ENCODE peak calls at places on chromosomes 7 and 10, in four cellular contexts. B is A549, H is fibroblast of lung, O is hepatocyte. R is an unnamed sample.

GRCh38 chr7:114787556-114787955 is 134.3 kb upstream of the MDFIC start:
- DNase-seq in O (no peak), H (peak), B (no peak), R (no peak)

GRCh38 chr7:139825666-139826290 is 3.3 kb upstream of the TBXAS1 start:
- DNase-seq in H (peak), O (peak), B (no peak), R (no peak)

GRCh38 chr10:95217476-95217875 is 23.4 kb downstream of the ACSM6 start:
- DNase-seq in H (peak), B (no peak), O (no peak), R (no peak)

GRCh38 chr10:121324678-121325213 is 273.5 kb downstream of the FGFR2 start:
- DNase-seq in H (no peak), O (peak), B (peak), R (no peak)

GRCh38 chr10:89563861-89564478 is 28.6 kb upstream of the SLC16A12 start:
- DNase-seq in B (peak), O (peak), H (peak), R (peak)

GRCh38 chr7:150406311-150406564 is 27.1 kb downstream of the ZNF775 start:
- DNase-seq in H (no peak), B (no peak), O (no peak), R (no peak)

GRCh38 chr7:25216837-25217236 is 11.4 kb downstream of the NPVF start:
- DNase-seq in O (peak), B (peak), H (peak), R (no peak)

GRCh38 chr7:79933144-79933543 is 201.5 kb upstream of the GNAI1 start:
- DNase-seq in O (no peak), H (peak), B (no peak), R (no peak)

GRCh38 chr7:128885370-128886187 is 22.9 kb downstream of the ATP6V1F start:
- DNase-seq in B (no peak), O (no peak), H (no peak), R (no peak)

GRCh38 chr7:40799493-40800406 is 664.9 kb downstream of the SUGCT start:
- DNase-seq in H (no peak), B (no peak), O (no peak), R (no peak)

GRCh38 chr10:17464545-17464944 is 10.2 kb upstream of the ST8SIA6 start:
- DNase-seq in B (no peak), O (no peak), H (no peak), R (no peak)

GRCh38 chr7:3095046-3095445 is 51.4 kb upstream of the CARD11 start:
- DNase-seq in O (no peak), B (no peak), H (no peak), R (no peak)

GRCh38 chr10:63227207-63227895 is 94.2 kb downstream of the NRBF2 start:
- DNase-seq in O (no peak), H (peak), B (no peak), R (no peak)

GRCh38 chr10:100831742-100832141 is 81.0 kb upstream of the SLF2 start:
- DNase-seq in B (no peak), H (no peak), O (no peak), R (no peak)

GRCh38 chr7:36391436-36392198 is 2.0 kb downstream of the ANLN start:
- DNase-seq in H (no peak), O (no peak), B (peak), R (no peak)

GRCh38 chr7:139023076-139023475 is 12.8 kb downstream of the ZC3HAV1L start:
- DNase-seq in B (no peak), O (no peak), H (peak), R (no peak)

GRCh38 chr7:47506716-47507354 is 75.1 kb downstream of the TNS3 start:
- DNase-seq in O (no peak), H (peak), B (no peak), R (no peak)

DNA sequence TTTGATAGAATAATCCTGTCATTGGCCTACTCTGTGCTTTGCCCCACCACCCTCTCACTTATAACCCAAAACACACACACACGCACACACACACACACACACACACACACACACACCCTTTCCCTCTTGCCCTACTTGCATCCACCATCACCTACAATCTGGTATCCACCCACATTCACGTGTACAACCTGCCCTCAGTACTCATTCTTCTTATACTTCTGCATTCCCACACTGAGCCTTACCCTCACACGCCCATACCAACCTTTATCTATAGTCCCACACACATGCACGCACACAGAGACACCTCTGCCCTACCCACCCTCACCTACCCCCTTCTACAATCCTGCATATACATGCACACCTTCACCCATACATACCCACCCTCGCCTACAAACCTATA is 10.8 kb upstream of the SRI start:
- DNase-seq in H (no peak), B (no peak), O (no peak), R (no peak)
- H3K4me3 ChIP-seq in H (no peak), B (no peak), O (no peak), R (no peak)

GRCh38 chr10:50347394-50347802 is 96.1 kb upstream of the ASAH2 start:
- DNase-seq in H (no peak), O (no peak), B (no peak), R (no peak)
- H3K4me3 ChIP-seq in H (no peak), O (no peak), B (no peak), R (no peak)

GRCh38 chr7:151427705-151428392 is 12.1 kb downstream of the CRYGN start:
- DNase-seq in O (no peak), H (no peak), B (no peak), R (no peak)

GRCh38 chr7:151424799-151425198 is 15.0 kb upstream of the WDR86 start:
- DNase-seq in H (peak), B (no peak), O (no peak), R (no peak)

GRCh38 chr7:151425670-151426075 is 14.3 kb downstream of the CRYGN start:
- DNase-seq in O (peak), H (peak), B (peak), R (no peak)

GRCh38 chr7:151426906-151427704 is 12.8 kb downstream of the CRYGN start:
- DNase-seq in O (no peak), H (no peak), B (no peak), R (no peak)

DNA sequence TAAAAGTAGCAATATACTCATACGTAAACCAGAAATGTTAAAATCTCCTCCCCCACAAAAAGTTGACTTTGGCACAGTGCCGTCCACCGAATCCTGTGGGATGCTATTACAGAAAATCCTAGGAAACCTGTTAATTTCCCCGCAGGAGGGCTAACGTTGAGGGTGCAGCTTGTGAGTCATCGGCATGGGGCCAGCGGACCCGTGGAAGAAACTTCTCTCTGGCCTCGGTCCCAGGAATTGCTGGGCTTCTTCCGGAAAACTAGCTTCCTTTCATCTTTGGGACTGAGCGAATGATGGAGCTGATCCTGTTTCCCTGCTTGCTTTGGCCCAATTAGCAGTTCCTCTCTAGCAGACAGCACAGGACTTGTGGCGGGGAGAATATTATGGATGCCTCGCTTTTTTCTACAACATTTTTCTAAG is 13.4 kb downstream of the CRYGN start:
- DNase-seq in H (peak), B (peak), O (peak), R (no peak)
- H3K4me3 ChIP-seq in H (no peak), B (no peak), O (no peak), R (no peak)

GRCh38 chr10:114242235-114242634 is 3.2 kb downstream of the VWA2 start:
- DNase-seq in B (no peak), H (no peak), O (no peak), R (no peak)

GRCh38 chr10:114244126-114244525 is 5.1 kb downstream of the VWA2 start:
- DNase-seq in B (no peak), H (no peak), O (no peak), R (no peak)

GRCh38 chr10:114243661-114244060 is 4.6 kb downstream of the VWA2 start:
- DNase-seq in H (no peak), O (no peak), B (no peak), R (no peak)

GRCh38 chr10:114239994-114240345 is 916 bp downstream of the VWA2 start:
- DNase-seq in O (no peak), B (no peak), H (no peak), R (no peak)

GRCh38 chr10:114239117-114239993 is at the start of gene VWA2:
- DNase-seq in O (peak), B (peak), H (no peak), R (peak)
- H3K4me3 ChIP-seq in O (peak), B (peak), H (no peak), R (no peak)

DNA sequence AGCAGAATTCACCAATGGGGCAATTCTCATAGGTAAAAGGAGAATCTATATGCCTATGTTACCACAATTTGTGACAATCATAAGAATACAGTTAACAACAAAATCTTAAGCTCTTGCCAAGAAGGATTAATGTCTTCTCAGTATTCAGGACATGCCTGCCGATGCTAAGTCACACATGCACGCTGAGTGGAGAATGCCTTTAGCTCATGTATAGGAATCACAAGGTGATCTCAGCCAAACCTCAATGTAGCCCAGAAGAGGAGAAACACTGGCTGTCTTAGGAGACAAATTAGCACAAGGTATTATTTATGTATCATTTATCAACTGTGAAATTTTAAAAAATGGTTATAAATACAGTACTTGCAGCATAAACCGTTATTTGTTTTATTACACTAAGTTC is 2.7 kb downstream of the HTR7 start:
- DNase-seq in H (peak), B (no peak), O (no peak), R (no peak)
- H3K4me3 ChIP-seq in H (no peak), B (no peak), O (no peak), R (no peak)

GRCh38 chr7:74057216-74057925 is 26.2 kb upstream of the LIMK1 start:
- DNase-seq in O (no peak), H (no peak), B (no peak), R (no peak)
- H3K4me3 ChIP-seq in O (no peak), H (no peak), B (no peak), R (no peak)

R was measured in BE2C.